ENCODE peak calls at places on chromosomes 5 and 9, in seven cellular contexts. U, D, I, A, P, C and K are unnamed samples.

GRCh38 chr5:150180241-150181027 is 9.4 kb upstream of the SLC6A7 start:
- DNase-seq in U (no peak), D (peak), I (no peak), A (no peak), P (no peak), C (no peak), K (no peak)

GRCh38 chr9:77563205-77563604 is 84.9 kb downstream of the GNA14 start:
- DNase-seq in U (no peak), D (peak), I (no peak), A (no peak), P (no peak), C (no peak), K (no peak)

GRCh38 chr9:70007831-70008230 is 35.8 kb upstream of the MAMDC2 start:
- DNase-seq in U (no peak), D (no peak), I (no peak), A (no peak), P (no peak), C (no peak), K (no peak)

GRCh38 chr9:10045598-10045997 is 567.2 kb downstream of the PTPRD start:
- DNase-seq in U (no peak), D (peak), I (no peak), A (no peak), P (no peak), C (peak), K (no peak)

GRCh38 chr9:131722260-131722659 is 17.6 kb downstream of the RAPGEF1 start:
- DNase-seq in U (no peak), D (no peak), I (no peak), A (no peak), P (no peak), C (no peak), K (no peak)

GRCh38 chr9:34546834-34547827 is 24.3 kb upstream of the ENHO start:
- DNase-seq in U (peak), D (peak), I (no peak), A (peak), P (peak), C (peak), K (peak)

GRCh38 chr9:2017459-2018161 is 2.5 kb downstream of the SMARCA2 start:
- DNase-seq in U (peak), D (peak), I (peak), A (peak), P (peak), C (peak), K (peak)

GRCh38 chr5:149474198-149474597 is 77.0 kb downstream of the CSNK1A1 start:
- DNase-seq in U (no peak), D (no peak), I (peak), A (no peak), P (no peak), C (no peak), K (no peak)

GRCh38 chr9:77952641-77953341 is 78.8 kb downstream of the GNAQ start:
- DNase-seq in U (no peak), D (peak), I (peak), A (no peak), P (no peak), C (no peak), K (no peak)

GRCh38 chr9:88746029-88746743 is 211.2 kb downstream of the NXNL2 start:
- DNase-seq in U (no peak), D (peak), I (no peak), A (no peak), P (no peak), C (no peak), K (no peak)

GRCh38 chr5:169018980-169019379 is 282.0 kb downstream of the SLIT3 start:
- DNase-seq in U (no peak), D (no peak), I (no peak), A (no peak), P (no peak), C (no peak), K (no peak)

GRCh38 chr5:150653145-150653761 is 7.8 kb upstream of the MYOZ3 start:
- DNase-seq in U (no peak), D (no peak), I (no peak), A (no peak), P (no peak), C (no peak), K (no peak)

GRCh38 chr9:33752130-33752637 is 43.2 kb upstream of the PRSS3 start:
- DNase-seq in U (no peak), D (no peak), I (peak), A (no peak), P (no peak), C (no peak), K (no peak)

GRCh38 chr5:150065886-150066285 is 20.5 kb downstream of the CSF1R start:
- DNase-seq in U (no peak), D (peak), I (no peak), A (no peak), P (no peak), C (no peak), K (no peak)

GRCh38 chr5:34521628-34522290 is 134.4 kb upstream of the RAI14 start:
- DNase-seq in U (no peak), D (no peak), I (peak), A (no peak), P (no peak), C (no peak), K (no peak)

GRCh38 chr5:158780656-158781237 is 319.0 kb downstream of the EBF1 start:
- DNase-seq in U (no peak), D (no peak), I (no peak), A (no peak), P (no peak), C (no peak), K (no peak)

GRCh38 chr5:124742983-124743533 is 3.4 kb downstream of the ZNF608 start:
- DNase-seq in U (no peak), D (no peak), I (peak), A (no peak), P (no peak), C (peak), K (no peak)

GRCh38 chr5:14900661-14901461 is 29.3 kb upstream of the ANKH start:
- DNase-seq in U (no peak), D (peak), I (peak), A (no peak), P (no peak), C (no peak), K (no peak)

GRCh38 chr9:105656131-105656921 is 5.9 kb upstream of the TAL2 start:
- DNase-seq in U (peak), D (no peak), I (no peak), A (peak), P (peak), C (no peak), K (peak)

GRCh38 chr9:135990468-135991429 is 29.6 kb upstream of the UBAC1 start:
- DNase-seq in U (peak), D (no peak), I (no peak), A (peak), P (no peak), C (peak), K (peak)

GRCh38 chr5:177036921-177037320 is 14.4 kb downstream of the ZNF346 start:
- DNase-seq in U (no peak), D (no peak), I (no peak), A (no peak), P (no peak), C (no peak), K (no peak)

GRCh38 chr5:56433039-56433438 is 199.9 kb upstream of the ANKRD55 start:
- DNase-seq in U (no peak), D (no peak), I (no peak), A (no peak), P (no peak), C (no peak), K (no peak)

GRCh38 chr5:173777669-173778068 is 110.5 kb upstream of the CPEB4 start:
- DNase-seq in U (no peak), D (no peak), I (no peak), A (no peak), P (no peak), C (no peak), K (no peak)

GRCh38 chr5:75020016-75020656 is 32.2 kb downstream of the GCNT4 start:
- DNase-seq in U (no peak), D (no peak), I (peak), A (no peak), P (no peak), C (no peak), K (no peak)

GRCh38 chr9:122930541-122930932 is 775 bp downstream of the ZBTB26 start:
- DNase-seq in U (no peak), D (no peak), I (no peak), A (no peak), P (no peak), C (no peak), K (no peak)

GRCh38 chr9:130172858-130173461 is 756 bp downstream of the NCS1 start:
- DNase-seq in U (peak), D (no peak), I (no peak), A (peak), P (no peak), C (no peak), K (no peak)

GRCh38 chr5:111171-111570 is 19.2 kb downstream of the PLEKHG4B start:
- DNase-seq in U (no peak), D (no peak), I (no peak), A (no peak), P (no peak), C (no peak), K (no peak)

GRCh38 chr9:116058421-116058820 is 95.2 kb upstream of the PAPPA start:
- DNase-seq in U (no peak), D (no peak), I (no peak), A (no peak), P (no peak), C (no peak), K (no peak)

GRCh38 chr9:121863931-121864330 is 212.5 kb downstream of the DAB2IP start:
- DNase-seq in U (no peak), D (no peak), I (no peak), A (no peak), P (no peak), C (no peak), K (no peak)

GRCh38 chr9:106916491-106917235 is 53.7 kb downstream of the ZNF462 start:
- DNase-seq in U (no peak), D (no peak), I (peak), A (no peak), P (no peak), C (no peak), K (no peak)